ENCODE peak calls at places on chromosome 18, in five cellular contexts. D, S, K, J and T are unnamed samples.

GRCh38 chr18:44844486-44844885 is 163.8 kb downstream of the SETBP1 start:
- DNase-seq in D (no peak), S (no peak), K (no peak), J (no peak), T (no peak)

GRCh38 chr18:24514439-24514838 is 54.0 kb downstream of the HRH4 start:
- DNase-seq in D (no peak), S (no peak), K (peak; percentile 83), J (peak; percentile 87), T (no peak)

GRCh38 chr18:22505136-22505535 is 87.4 kb upstream of the CTAGE1 start:
- DNase-seq in D (no peak), S (no peak), K (no peak), J (peak; percentile 6), T (no peak)

GRCh38 chr18:45728341-45729010 is 4.5 kb downstream of the SLC14A1 start:
- DNase-seq in D (no peak), S (no peak), K (no peak), J (peak; percentile 47), T (no peak)

GRCh38 chr18:45628979-45629958 is 14.0 kb downstream of the SLC14A2 start:
- DNase-seq in D (no peak), S (no peak), K (no peak), J (peak; percentile 77), T (no peak)

GRCh38 chr18:5518899-5519371 is 24.9 kb downstream of the EPB41L3 start:
- DNase-seq in D (no peak), S (no peak), K (peak; percentile 18), J (no peak), T (peak; percentile 70)

GRCh38 chr18:32576296-32576916 is 105.7 kb upstream of the GAREM1 start:
- DNase-seq in D (no peak), S (no peak), K (peak; percentile 53), J (peak; percentile 39), T (peak; percentile 9)

GRCh38 chr18:7157760-7158159 is 40.2 kb upstream of the LAMA1 start:
- DNase-seq in D (no peak), S (no peak), K (no peak), J (no peak), T (no peak)

GRCh38 chr18:76208632-76209308 is 286.3 kb downstream of the ZNF516 start:
- DNase-seq in D (no peak), S (no peak), K (no peak), J (peak; percentile 19), T (no peak)

GRCh38 chr18:4016391-4017049 is 438.6 kb downstream of the DLGAP1 start:
- DNase-seq in D (no peak), S (no peak), K (no peak), J (peak; percentile 28), T (no peak)